ENCODE peak calls at places on chromosome 12, in ten cellular contexts. Z is Panc1; A is GM13976; T is stimulated activated CD4-positive, alpha-beta T cell treated with anti-CD3 and anti-CD28 coated beads, Interleukin-2, amount 100 ng/mL, for 4 hours; M is lower leg skin; C is EH; N is Calu3; Y is HuH-7.5; R is GM12865; G is NCI-H1694 treated with DMSO at 0.1 percent for 48 hours. O is an unnamed sample.

GRCh38 chr12:47844264-47845020 is 24.7 kb upstream of the HDAC7 start:
- DNase-seq in Z (no peak), A (no peak), T (no peak), M (peak), C (no peak), N (no peak), Y (no peak), R (no peak), G (no peak), O (no peak)

GRCh38 chr12:54038260-54038759 is 5.5 kb downstream of the HOXC5 start:
- DNase-seq in Z (no peak), A (no peak), T (no peak), M (no peak), C (no peak), N (no peak), Y (no peak), R (no peak), G (no peak), O (peak)

GRCh38 chr12:93748672-93749403 is 71.7 kb downstream of the CRADD start:
- DNase-seq in Z (no peak), A (no peak), T (no peak), M (no peak), C (no peak), N (no peak), Y (no peak), R (no peak), G (peak), O (no peak)

GRCh38 chr12:112716099-112717093 is 75.2 kb upstream of the RPH3A start:
- DNase-seq in Z (no peak), A (no peak), T (no peak), M (no peak), C (peak), N (peak), Y (no peak), R (peak), G (no peak), O (peak)

GRCh38 chr12:22377731-22378496 is 43.4 kb upstream of the ST8SIA1 start:
- DNase-seq in Z (no peak), A (no peak), T (no peak), M (no peak), C (no peak), N (no peak), Y (no peak), R (no peak), G (no peak), O (no peak)

GRCh38 chr12:43453761-43454160 is 98.2 kb downstream of the ADAMTS20 start:
- DNase-seq in Z (no peak), A (no peak), T (no peak), M (no peak), C (no peak), N (no peak), Y (no peak), R (peak), G (no peak), O (no peak)

GRCh38 chr12:70044170-70044569 is 199.1 kb upstream of the CNOT2 start:
- DNase-seq in Z (no peak), A (no peak), T (no peak), M (no peak), C (no peak), N (no peak), Y (no peak), R (no peak), G (no peak), O (no peak)

GRCh38 chr12:78898416-78898815 is 33.8 kb downstream of the SYT1 start:
- DNase-seq in Z (no peak), A (no peak), T (no peak), M (no peak), C (no peak), N (no peak), Y (no peak), R (no peak), G (peak), O (peak)

GRCh38 chr12:74915718-74916117 is 293.9 kb downstream of the KCNC2 start:
- DNase-seq in Z (no peak), A (no peak), T (no peak), M (no peak), C (no peak), N (no peak), Y (no peak), R (no peak), G (no peak), O (no peak)

GRCh38 chr12:43090981-43091380 is 461.0 kb downstream of the ADAMTS20 start:
- DNase-seq in Z (no peak), A (no peak), T (no peak), M (no peak), C (no peak), N (no peak), Y (no peak), R (no peak), G (no peak), O (no peak)

GRCh38 chr12:32083489-32083888 is 23.2 kb upstream of the BICD1 start:
- DNase-seq in Z (no peak), A (no peak), T (no peak), M (no peak), C (peak), N (no peak), Y (no peak), R (no peak), G (no peak), O (no peak)

GRCh38 chr12:132130690-132131089 is 13.4 kb downstream of the DDX51 start:
- DNase-seq in Z (no peak), A (no peak), T (no peak), M (no peak), C (no peak), N (no peak), Y (no peak), R (no peak), G (no peak), O (no peak)

GRCh38 chr12:50699940-50700339 is 64.0 kb upstream of the ATF1 start:
- DNase-seq in Z (no peak), A (no peak), T (no peak), M (no peak), C (no peak), N (no peak), Y (no peak), R (no peak), G (no peak), O (no peak)

GRCh38 chr12:76236640-76237039 is 111.6 kb downstream of the BBS10 start:
- DNase-seq in Z (peak), A (no peak), T (no peak), M (no peak), C (peak), N (peak), Y (no peak), R (no peak), G (no peak), O (no peak)

GRCh38 chr12:123750159-123750656 is 11.9 kb upstream of the DNAH10 start:
- DNase-seq in Z (no peak), A (no peak), T (no peak), M (no peak), C (no peak), N (no peak), Y (no peak), R (no peak), G (no peak), O (no peak)

GRCh38 chr12:46786774-46787173 is 39.0 kb downstream of the SLC38A4 start:
- DNase-seq in Z (no peak), A (no peak), T (no peak), M (no peak), C (peak), N (no peak), Y (no peak), R (no peak), G (no peak), O (no peak)